ENCODE peak calls at places on chromosome 1, in nine cellular contexts. P is AG09309, S is keratinocyte, Y is left ventricle myocardium inferior, N is GM20000, W is lower lobe of right lung, O is activated B cell treated with CpG ODN at 0.5 μM for 24 hours, I is esophagus muscularis mucosa, E is fibroblast of lung. X is an unnamed sample.

GRCh38 chr1:230170153-230170547 is 103.1 kb downstream of the GALNT2 start:
- DNase-seq in P (no peak), S (no peak), Y (no peak), N (peak), W (no peak), O (no peak), I (no peak), E (no peak), X (no peak)

GRCh38 chr1:100699744-100700143 is 19.8 kb upstream of the VCAM1 start:
- DNase-seq in P (no peak), S (no peak), Y (no peak), N (no peak), W (no peak), O (no peak), I (no peak), E (peak), X (no peak)

GRCh38 chr1:2197732-2198165 is 3.2 kb upstream of the FAAP20 start:
- DNase-seq in P (no peak), S (no peak), Y (no peak), N (no peak), W (no peak), O (no peak), I (no peak), E (no peak), X (no peak)

GRCh38 chr1:44652445-44653106 is 21.7 kb downstream of the TMEM53 start:
- DNase-seq in P (no peak), S (no peak), Y (peak), N (peak), W (peak), O (peak), I (no peak), E (peak), X (peak)

GRCh38 chr1:12617901-12618660 is at the start of gene DHRS3:
- DNase-seq in P (peak), S (peak), Y (peak), N (peak), W (peak), O (peak), I (peak), E (peak), X (peak)

GRCh38 chr1:226804907-226805759 is 65.3 kb upstream of the PSEN2 start:
- DNase-seq in P (no peak), S (no peak), Y (no peak), N (no peak), W (no peak), O (no peak), I (no peak), E (no peak), X (no peak)

GRCh38 chr1:75132421-75133381 is 1.5 kb upstream of the LHX8 start:
- DNase-seq in P (no peak), S (no peak), Y (no peak), N (no peak), W (no peak), O (no peak), I (no peak), E (no peak), X (no peak)

GRCh38 chr1:180103819-180104218 is 50.9 kb upstream of the QSOX1 start:
- DNase-seq in P (no peak), S (no peak), Y (no peak), N (no peak), W (no peak), O (no peak), I (no peak), E (no peak), X (no peak)

GRCh38 chr1:113976609-113977278 is 2.5 kb upstream of the OLFML3 start:
- DNase-seq in P (no peak), S (no peak), Y (no peak), N (no peak), W (no peak), O (no peak), I (no peak), E (peak), X (no peak)

GRCh38 chr1:166166701-166167394 is at the start of gene FAM78B:
- DNase-seq in P (no peak), S (no peak), Y (peak), N (peak), W (peak), O (peak), I (peak), E (peak), X (peak)

GRCh38 chr1:229098903-229099578 is 171.9 kb upstream of the RAB4A start:
- DNase-seq in P (no peak), S (no peak), Y (no peak), N (no peak), W (no peak), O (no peak), I (no peak), E (no peak), X (no peak)

GRCh38 chr1:227437495-227438008 is 119.3 kb upstream of the CDC42BPA start:
- DNase-seq in P (no peak), S (no peak), Y (no peak), N (peak), W (no peak), O (no peak), I (no peak), E (peak), X (no peak)

GRCh38 chr1:57860333-57860732 is 436.5 kb upstream of the DAB1 start:
- DNase-seq in P (no peak), S (no peak), Y (no peak), N (no peak), W (no peak), O (no peak), I (no peak), E (no peak), X (no peak)

GRCh38 chr1:165875171-165875570 is 47.8 kb downstream of the UCK2 start:
- DNase-seq in P (no peak), S (no peak), Y (no peak), N (no peak), W (no peak), O (no peak), I (no peak), E (no peak), X (no peak)

GRCh38 chr1:51558375-51558924 is 39.4 kb upstream of the EPS15 start:
- DNase-seq in P (peak), S (peak), Y (no peak), N (no peak), W (no peak), O (no peak), I (no peak), E (peak), X (no peak)

GRCh38 chr1:55362558-55362957 is 147.4 kb upstream of the USP24 start:
- DNase-seq in P (peak), S (no peak), Y (no peak), N (no peak), W (no peak), O (no peak), I (no peak), E (peak), X (no peak)

GRCh38 chr1:40532844-40533424 is 1.5 kb downstream of the ZNF684 start:
- DNase-seq in P (no peak), S (no peak), Y (no peak), N (peak), W (no peak), O (no peak), I (no peak), E (peak), X (no peak)

GRCh38 chr1:25167269-25168192 is 64.8 kb downstream of the SYF2 start:
- DNase-seq in P (no peak), S (peak), Y (no peak), N (no peak), W (no peak), O (no peak), I (peak), E (no peak), X (no peak)

GRCh38 chr1:4561213-4561612 is 93.2 kb upstream of the AJAP1 start:
- DNase-seq in P (no peak), S (no peak), Y (no peak), N (no peak), W (no peak), O (no peak), I (no peak), E (no peak), X (no peak)

GRCh38 chr1:112386786-112387346 is 9.1 kb upstream of the CTTNBP2NL start:
- DNase-seq in P (no peak), S (no peak), Y (no peak), N (no peak), W (no peak), O (no peak), I (no peak), E (no peak), X (no peak)

GRCh38 chr1:24949331-24949881 is 19.3 kb upstream of the RUNX3 start:
- DNase-seq in P (no peak), S (no peak), Y (no peak), N (no peak), W (no peak), O (no peak), I (no peak), E (peak), X (no peak)

GRCh38 chr1:22863766-22864165 is 108.9 kb downstream of the LACTBL1 start:
- DNase-seq in P (no peak), S (no peak), Y (no peak), N (no peak), W (no peak), O (no peak), I (no peak), E (no peak), X (no peak)

GRCh38 chr1:21048462-21048861 is 128.2 kb downstream of the EIF4G3 start:
- DNase-seq in P (no peak), S (no peak), Y (no peak), N (no peak), W (no peak), O (no peak), I (no peak), E (no peak), X (no peak)
- TF ChIP-seq CTCF in P (no peak), S (no peak), Y (no peak), N (no peak), W (no peak), O (no peak), I (no peak), E (no peak), X (no peak)

GRCh38 chr1:155911156-155912055 is at the start of gene RIT1:
- DNase-seq in P (peak), S (no peak), Y (peak), N (peak), W (peak), O (peak), I (peak), E (peak), X (peak)

GRCh38 chr1:155913969-155914757 is 3.0 kb upstream of the RIT1 start:
- DNase-seq in P (no peak), S (no peak), Y (no peak), N (no peak), W (no peak), O (no peak), I (no peak), E (peak), X (no peak)

GRCh38 chr1:155909894-155910293 is 1.3 kb downstream of the RIT1 start:
- DNase-seq in P (no peak), S (no peak), Y (no peak), N (no peak), W (no peak), O (no peak), I (no peak), E (peak), X (no peak)

GRCh38 chr1:155912056-155912536 is 947 bp upstream of the RIT1 start:
- DNase-seq in P (no peak), S (no peak), Y (no peak), N (no peak), W (no peak), O (no peak), I (no peak), E (no peak), X (no peak)

DNA sequence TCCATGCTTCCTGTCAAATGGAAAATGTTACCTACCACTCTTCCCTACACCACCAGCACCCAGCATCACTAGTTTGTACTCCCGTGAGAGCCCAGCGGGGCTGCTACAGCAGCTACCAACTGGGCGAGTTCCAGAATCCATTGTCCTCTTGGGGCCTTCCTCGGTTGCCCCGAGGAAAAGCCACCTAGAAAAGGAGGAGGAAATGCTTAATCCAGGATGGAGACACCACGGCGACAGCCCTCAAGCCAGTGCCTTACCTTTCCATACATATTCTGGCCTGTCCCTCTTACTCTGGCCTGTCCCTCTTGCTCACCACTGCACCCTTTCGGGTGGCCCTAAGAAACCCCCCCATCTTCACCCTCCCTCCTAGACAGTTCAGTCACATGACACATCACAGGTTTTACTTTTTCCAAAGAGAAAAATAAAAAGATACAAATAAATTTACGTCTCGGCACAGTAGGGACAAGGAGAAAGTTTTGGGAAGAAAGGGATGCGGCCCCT is 478 bp downstream of the RIT1 start:
- DNase-seq in P (no peak), S (no peak), Y (no peak), N (peak), W (no peak), O (no peak), I (no peak), E (peak), X (no peak)
- TF ChIP-seq CTCF in P (no peak), S (no peak), Y (no peak), N (no peak), W (no peak), O (no peak), I (no peak), E (no peak), X (no peak)

DNA sequence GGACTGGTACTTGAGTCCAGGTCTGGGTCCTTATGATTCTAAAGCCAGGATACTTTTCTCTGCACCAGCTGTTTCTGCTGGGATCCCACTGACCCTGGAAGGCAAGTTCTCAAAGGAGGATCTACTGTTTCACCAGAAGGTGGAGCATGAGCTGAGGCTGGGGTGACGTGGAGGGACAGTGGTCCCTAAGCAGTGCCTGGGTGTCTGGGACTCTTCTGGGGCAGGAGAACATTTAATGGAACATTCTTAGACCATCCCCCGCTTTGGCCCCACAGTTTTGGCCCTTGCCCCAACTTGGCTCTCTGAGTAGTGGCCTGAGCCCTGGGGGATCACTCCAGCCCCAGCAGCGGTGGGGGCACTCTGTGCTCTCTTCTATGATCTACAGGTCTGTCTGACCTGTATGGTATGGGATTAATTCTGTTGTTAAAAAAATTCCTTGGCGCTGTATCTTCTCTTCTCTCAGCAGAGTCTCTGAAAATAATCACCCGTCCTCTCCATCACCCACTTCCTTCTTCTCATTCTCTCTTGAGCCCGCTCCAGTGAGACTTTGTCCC is 60.3 kb upstream of the CSF3R start:
- DNase-seq in P (no peak), S (no peak), Y (no peak), N (no peak), W (no peak), O (no peak), I (no peak), E (no peak), X (no peak)
- TF ChIP-seq CTCF in P (peak), S (peak), Y (no peak), N (no peak), W (no peak), O (no peak), I (no peak), E (no peak), X (no peak)

DNA sequence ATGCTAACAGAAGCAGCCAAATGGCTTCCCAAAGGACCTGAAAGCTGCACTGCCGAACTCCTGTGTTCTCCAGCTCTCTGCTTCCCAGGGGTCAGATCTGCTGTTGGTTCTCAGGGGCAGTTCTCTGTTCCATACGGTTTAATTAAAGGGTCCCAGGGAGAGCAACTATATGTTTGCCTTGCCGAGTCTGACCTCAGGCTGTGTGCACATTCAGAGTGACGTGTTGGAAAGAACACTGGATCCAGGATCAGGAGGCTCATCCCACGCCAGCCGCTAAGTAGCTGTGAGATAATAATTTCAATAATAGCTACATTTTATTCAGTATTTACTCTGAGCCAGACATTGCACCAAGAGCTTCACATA is 23.4 kb downstream of the NENF start:
- DNase-seq in P (no peak), S (no peak), Y (no peak), N (no peak), W (no peak), O (no peak), I (no peak), E (no peak), X (no peak)
- TF ChIP-seq CTCF in P (no peak), S (no peak), Y (peak), N (no peak), W (no peak), O (peak), I (no peak), E (no peak), X (no peak)

DNA sequence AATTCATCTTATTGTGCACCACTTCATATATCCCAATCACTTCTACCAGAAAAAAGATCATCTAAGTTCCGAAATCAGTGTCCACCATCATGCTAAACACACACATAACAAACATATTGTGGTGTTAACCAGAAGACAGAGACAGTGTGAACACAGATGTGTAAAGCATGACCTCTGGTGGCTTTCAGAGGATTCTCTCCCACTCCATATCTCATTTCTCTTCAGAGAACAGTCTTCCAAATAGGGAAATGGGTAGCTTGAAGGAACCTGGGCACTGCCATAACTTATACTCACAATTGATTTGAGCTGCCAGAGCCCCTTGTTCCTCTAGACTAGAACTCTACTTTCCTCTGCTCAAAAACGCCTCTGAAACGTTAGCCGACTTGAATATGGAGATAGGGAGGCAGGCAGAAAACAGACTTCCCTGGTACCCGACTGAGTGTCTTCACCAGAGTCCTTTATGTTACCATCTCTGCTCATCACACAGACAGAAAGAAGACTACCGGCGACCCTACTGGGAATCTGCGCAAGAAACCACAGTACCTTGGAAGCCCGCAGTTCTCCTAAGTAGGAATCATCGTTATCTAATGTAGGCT is 1.8 kb upstream of the ELAPOR1 start:
- DNase-seq in P (no peak), S (no peak), Y (no peak), N (peak), W (no peak), O (no peak), I (no peak), E (peak), X (no peak)
- TF ChIP-seq CTCF in P (peak), S (peak), Y (no peak), N (no peak), W (no peak), O (no peak), I (peak), E (no peak), X (no peak)

GRCh38 chr1:17052038-17052437 is 1.8 kb downstream of the SDHB start:
- DNase-seq in P (no peak), S (no peak), Y (no peak), N (no peak), W (no peak), O (no peak), I (no peak), E (no peak), X (no peak)

GRCh38 chr1:17053071-17053684 is 654 bp downstream of the SDHB start:
- DNase-seq in P (no peak), S (no peak), Y (no peak), N (no peak), W (no peak), O (no peak), I (no peak), E (no peak), X (no peak)

GRCh38 chr1:17056586-17056985 is 2.8 kb upstream of the SDHB start:
- DNase-seq in P (no peak), S (no peak), Y (no peak), N (no peak), W (no peak), O (no peak), I (no peak), E (no peak), X (no peak)

GRCh38 chr1:17055801-17056200 is 2.0 kb upstream of the SDHB start:
- DNase-seq in P (no peak), S (no peak), Y (no peak), N (no peak), W (no peak), O (no peak), I (no peak), E (no peak), X (peak)

DNA sequence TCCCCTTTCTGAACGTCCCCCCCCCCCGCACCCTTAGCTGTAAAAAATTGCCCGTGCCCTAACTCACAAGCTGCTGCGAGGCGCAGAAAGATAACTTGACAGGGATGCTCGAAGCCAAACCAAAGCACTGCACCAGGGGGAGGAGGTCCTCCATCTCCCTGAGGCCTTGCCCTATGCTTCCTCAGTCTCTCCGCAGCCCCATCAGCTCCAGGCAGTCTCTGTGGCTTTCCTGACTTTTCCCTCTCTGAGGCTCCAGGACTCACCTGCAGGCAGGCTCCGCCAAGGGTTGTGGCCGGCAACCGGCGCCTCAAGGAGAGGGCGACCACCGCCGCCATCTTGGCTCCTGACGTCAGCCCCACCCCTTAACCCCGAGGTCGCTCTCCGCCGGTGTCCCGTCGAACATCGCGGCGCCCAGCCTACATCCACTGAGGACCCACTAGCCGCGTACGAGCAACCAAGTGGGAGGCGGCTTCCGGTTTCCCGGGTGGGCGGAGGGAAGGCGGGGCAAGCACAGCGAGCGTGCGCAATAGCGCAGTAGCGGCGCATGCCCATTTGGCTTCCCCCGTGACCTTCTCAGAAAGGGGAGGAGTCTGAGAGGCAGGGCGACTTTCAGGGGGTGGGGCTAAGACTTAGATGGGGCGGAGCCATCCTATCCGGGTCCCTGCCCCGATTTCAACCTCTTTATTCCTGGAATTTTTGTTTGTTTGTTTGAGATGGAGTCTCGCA is at the start of gene SDHB:
- DNase-seq in P (peak), S (peak), Y (peak), N (peak), W (peak), O (peak), I (peak), E (peak), X (peak)
- TF ChIP-seq CTCF in P (no peak), S (no peak), Y (no peak), N (no peak), W (no peak), O (no peak), I (no peak), E (no peak), X (no peak)

GRCh38 chr1:32903991-32904776 is 3.0 kb upstream of the TMEM54 start:
- DNase-seq in P (no peak), S (no peak), Y (no peak), N (peak), W (no peak), O (no peak), I (no peak), E (no peak), X (peak)
- TF ChIP-seq CTCF in P (no peak), S (no peak), Y (no peak), N (no peak), W (no peak), O (no peak), I (no peak), E (no peak), X (no peak)

GRCh38 chr1:29490204-29490934 is 254.0 kb downstream of the PTPRU start:
- DNase-seq in P (no peak), S (no peak), Y (no peak), N (no peak), W (no peak), O (no peak), I (no peak), E (no peak), X (no peak)
- TF ChIP-seq CTCF in P (no peak), S (no peak), Y (peak), N (no peak), W (no peak), O (no peak), I (no peak), E (no peak), X (no peak)

GRCh38 chr1:204130989-204131892 is 20.6 kb downstream of the ETNK2 start:
- DNase-seq in P (peak), S (no peak), Y (no peak), N (no peak), W (no peak), O (no peak), I (no peak), E (peak), X (no peak)
- TF ChIP-seq CTCF in P (peak), S (no peak), Y (no peak), N (no peak), W (no peak), O (no peak), I (no peak), E (peak), X (no peak)

X was measured in tibial artery.